ENCODE peak calls at places on chromosomes 1 and 21, in six cellular contexts. Y, T, O, D, N and M are unnamed samples.

GRCh38 chr21:45410865-45411809 is 6.2 kb downstream of the COL18A1 start:
- DNase-seq in N (no peak), T (no peak), D (no peak), O (peak; percentile 67), Y (no peak), M (no peak)

GRCh38 chr1:167899253-167899681 is 14.7 kb downstream of the ADCY10 start:
- DNase-seq in D (no peak), O (peak; percentile 88), Y (peak; percentile 56), N (no peak), T (no peak), M (no peak)

GRCh38 chr21:38600106-38600505 is 101.8 kb upstream of the ERG start:
- DNase-seq in Y (no peak), T (no peak), D (no peak), O (no peak), N (no peak), M (no peak)

GRCh38 chr1:17485280-17485679 is 45.8 kb upstream of the RCC2 start:
- DNase-seq in T (peak; percentile 50), O (no peak), N (no peak), D (no peak), Y (no peak), M (no peak)

GRCh38 chr1:39533442-39533841 is 42.0 kb downstream of the BMP8A start:
- DNase-seq in T (no peak), N (no peak), Y (no peak), O (no peak), D (no peak), M (no peak)

GRCh38 chr1:157227700-157228099 is 89.5 kb upstream of the ETV3 start:
- DNase-seq in T (no peak), Y (no peak), N (no peak), D (no peak), O (no peak), M (no peak)

GRCh38 chr1:99808391-99809115 is 41.6 kb upstream of the AGL start:
- DNase-seq in T (peak; percentile 93), O (no peak), N (no peak), D (no peak), Y (peak; percentile 27), M (no peak)

GRCh38 chr1:234309598-234310459 is 63.4 kb upstream of the COA6 start:
- DNase-seq in D (peak; percentile 22), T (peak; percentile 95), O (no peak), Y (peak; percentile 21), N (peak; percentile 55), M (peak; percentile 55)

GRCh38 chr1:74340656-74341055 is 105.5 kb downstream of the TNNI3K start:
- DNase-seq in Y (no peak), N (no peak), T (no peak), D (no peak), O (no peak), M (no peak)

GRCh38 chr1:202966006-202966904 is 802 bp downstream of the CYB5R1 start:
- DNase-seq in T (no peak), D (no peak), N (no peak), Y (no peak), O (peak; percentile 73), M (no peak)

GRCh38 chr1:202967684-202968281 is 726 bp upstream of the CYB5R1 start:
- DNase-seq in O (no peak), T (no peak), N (no peak), D (no peak), Y (no peak), M (no peak)

GRCh38 chr1:202964755-202965440 is 2.2 kb downstream of the CYB5R1 start:
- DNase-seq in D (no peak), T (no peak), O (no peak), N (no peak), Y (no peak), M (no peak)

GRCh38 chr1:202968351-202968750 is 1.3 kb upstream of the CYB5R1 start:
- DNase-seq in O (no peak), Y (no peak), N (no peak), T (no peak), D (no peak), M (no peak)

GRCh38 chr1:202965441-202965821 is 1.6 kb downstream of the CYB5R1 start:
- DNase-seq in D (no peak), N (no peak), T (no peak), O (no peak), Y (no peak), M (no peak)
- H3K27ac ChIP-seq in D (no peak overlapping the region), N (no peak overlapping the region), T (no peak overlapping the region), O (no peak overlapping the region), Y (no peak overlapping the region), M (no peak overlapping the region)

GRCh38 chr1:11211461-11211860 is 22.3 kb downstream of the ANGPTL7 start:
- DNase-seq in Y (no peak), N (no peak), T (no peak), D (no peak), O (no peak), M (no peak)

GRCh38 chr1:11211925-11212587 is 22.9 kb downstream of the ANGPTL7 start:
- DNase-seq in T (no peak), O (no peak), N (no peak), D (peak; percentile 67), Y (no peak), M (no peak)

GRCh38 chr1:11204396-11205190 is 15.4 kb downstream of the ANGPTL7 start:
- DNase-seq in O (no peak), Y (no peak), D (no peak), T (no peak), N (no peak), M (no peak)

GRCh38 chr1:11207898-11208611 is 18.9 kb downstream of the ANGPTL7 start:
- DNase-seq in D (no peak), N (no peak), Y (peak; percentile 66), T (no peak), O (no peak), M (no peak)
- H3K27ac ChIP-seq in D (no peak overlapping the region), N (no peak overlapping the region), Y (peak overlapping the region; percentile 43), T (no peak overlapping the region), O (peak overlapping the region; percentile 22), M (no peak overlapping the region)

GRCh38 chr1:244350027-244350426 is 101.7 kb downstream of the ADSS2 start:
- DNase-seq in D (no peak), T (no peak), Y (no peak), N (no peak), O (no peak), M (no peak)
- H3K27ac ChIP-seq in D (no peak overlapping the region), T (no peak overlapping the region), Y (no peak overlapping the region), N (no peak overlapping the region), O (no peak overlapping the region), M (no peak overlapping the region)

GRCh38 chr21:42365770-42366169 is 565 bp downstream of the TFF1 start:
- DNase-seq in N (no peak), O (no peak), T (no peak), D (no peak), Y (no peak), M (no peak)
- H3K27ac ChIP-seq in N (no peak overlapping the region), O (no peak overlapping the region), T (peak overlapping the region; percentile 97), D (no peak overlapping the region), Y (no peak overlapping the region), M (no peak overlapping the region)

GRCh38 chr1:232553050-232553754 is 76.7 kb downstream of the SIPA1L2 start:
- DNase-seq in T (no peak), Y (peak; percentile 25), O (no peak), D (no peak), N (no peak), M (no peak)

GRCh38 chr1:232555581-232556189 is 74.2 kb downstream of the SIPA1L2 start:
- DNase-seq in N (no peak), D (no peak), Y (no peak), T (no peak), O (no peak), M (no peak)

GRCh38 chr1:232554431-232554830 is 75.5 kb downstream of the SIPA1L2 start:
- DNase-seq in Y (no peak), D (no peak), O (no peak), T (no peak), N (no peak), M (no peak)

GRCh38 chr1:232551281-232551835 is 78.6 kb downstream of the SIPA1L2 start:
- DNase-seq in O (no peak), Y (no peak), D (no peak), N (no peak), T (no peak), M (no peak)

DNA sequence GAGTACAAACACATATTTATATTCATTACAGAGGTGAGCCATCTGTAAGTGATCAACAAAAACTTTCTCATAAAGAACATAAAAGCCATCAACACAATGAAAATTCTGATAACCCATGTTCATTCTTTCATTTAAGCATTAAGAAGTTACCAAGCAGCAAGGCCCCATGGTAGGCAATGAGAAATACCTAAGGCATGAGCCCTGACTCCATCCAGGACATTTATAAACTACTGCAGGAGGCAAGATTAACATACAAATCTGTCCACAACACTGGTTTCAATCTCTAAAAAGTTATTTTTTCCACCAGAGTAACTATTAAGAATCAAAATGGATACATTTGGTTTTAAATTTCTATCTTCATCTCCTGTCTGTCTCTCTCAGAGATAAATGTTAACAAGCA is 76.1 kb downstream of the SIPA1L2 start:
- DNase-seq in D (no peak), Y (no peak), N (no peak), T (no peak), O (no peak), M (no peak)
- H3K27ac ChIP-seq in D (no peak overlapping the region), Y (no peak overlapping the region), N (peak overlapping the region; percentile 0), T (no peak overlapping the region), O (peak overlapping the region; percentile 53), M (no peak overlapping the region)

DNA sequence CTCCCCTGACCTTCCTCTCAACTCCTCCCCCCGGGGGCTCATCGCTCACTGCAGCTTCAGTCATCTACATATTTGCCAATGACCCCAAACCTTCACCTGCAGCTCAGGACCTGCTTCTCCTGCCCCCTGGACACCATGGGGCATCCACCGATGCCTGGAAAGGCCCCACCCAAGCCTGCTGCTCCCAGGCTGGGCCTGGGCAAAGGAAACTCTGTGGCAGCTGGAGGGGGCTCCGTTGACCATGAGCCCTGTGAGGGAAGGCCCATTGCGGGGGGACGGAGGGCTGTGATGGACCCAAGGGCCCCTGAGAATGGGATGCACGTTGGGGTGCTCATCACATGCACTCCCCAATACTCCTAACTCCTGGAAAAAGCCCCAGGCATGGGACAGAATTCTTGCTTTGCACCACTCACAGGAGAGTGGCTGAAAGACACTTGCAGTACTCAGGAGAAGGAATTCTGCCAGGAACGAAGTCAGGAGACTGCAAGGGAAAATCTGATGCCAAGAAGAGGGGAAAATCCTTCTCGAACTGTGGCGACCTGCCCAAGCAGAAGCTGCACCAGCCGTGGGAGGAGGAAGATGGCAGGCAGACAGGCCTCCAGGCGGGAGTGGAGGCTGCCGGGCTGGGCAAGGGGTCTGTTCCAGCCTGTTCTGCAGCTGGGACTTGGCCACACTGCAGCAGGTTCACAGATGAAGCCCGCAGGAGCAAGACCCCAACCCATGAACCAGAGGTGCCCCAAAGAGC is 18.4 kb downstream of the MATN1 start:
- DNase-seq in O (no peak), Y (peak; percentile 70), T (no peak), D (peak; percentile 32), N (no peak), M (no peak)
- H3K27ac ChIP-seq in O (no peak overlapping the region), Y (peak overlapping the region; percentile 83), T (no peak overlapping the region), D (no peak overlapping the region), N (no peak overlapping the region), M (no peak overlapping the region)

GRCh38 chr1:50257029-50257428 is 148.3 kb downstream of the ELAVL4 start:
- DNase-seq in Y (no peak), O (no peak), D (no peak), N (no peak), T (peak; percentile 62), M (no peak)

GRCh38 chr1:50257940-50258339 is 149.2 kb downstream of the ELAVL4 start:
- DNase-seq in D (no peak), N (no peak), Y (no peak), O (no peak), T (no peak), M (no peak)
- H3K27ac ChIP-seq in D (no peak overlapping the region), N (no peak overlapping the region), Y (no peak overlapping the region), O (no peak overlapping the region), T (no peak overlapping the region), M (no peak overlapping the region)